ENCODE peak calls at places on chromosomes 13 and 19, in ten cellular contexts. S is A673; F is iPS-NIHi11; W is stimulated activated CD4-positive, alpha-beta T cell treated with anti-CD3 and anti-CD28 coated beads, Interleukin-12 subunit alpha, Interleukin-12 subunit beta, amount 100 ng/mL, for 24 hours; H is cardiac muscle cell; B is activated CD4-positive, alpha-beta T cell treated with anti-CD3 and anti-CD28 coated beads, Interleukin-2, amount 50 U/mL, for 1 hour; I is NCI-H2171 treated with DMSO at 0.1 percent for 48 hours; D is lower leg skin; M is left cardiac atrium; J is LHCN-M2. N is an unnamed sample.

GRCh38 chr19:38018694-38019426 is 111.9 kb downstream of the SIPA1L3 start:
- DNase-seq in S (no peak), F (no peak), W (no peak), H (no peak), B (no peak), I (no peak), D (no peak), M (no peak), J (no peak), N (no peak)

GRCh38 chr19:18972301-18972831 is 31.3 kb upstream of the HOMER3 start:
- DNase-seq in S (peak; percentile 28), F (no peak), W (no peak), H (no peak), B (no peak), I (no peak), D (no peak), M (no peak), J (no peak), N (peak; percentile 34)

GRCh38 chr13:32962342-32962741 is 53.9 kb upstream of the KL start:
- DNase-seq in S (no peak), F (no peak), W (no peak), H (no peak), B (no peak), I (peak; percentile 19), D (no peak), M (no peak), J (no peak), N (no peak)

GRCh38 chr19:18848860-18849661 is 17.3 kb downstream of the UPF1 start:
- DNase-seq in S (no peak), F (no peak), W (no peak), H (no peak), B (no peak), I (no peak), D (peak; percentile 90), M (peak; percentile 79), J (no peak), N (peak; percentile 74)

GRCh38 chr19:48186541-48186991 is 16.1 kb downstream of the ZSWIM9 start:
- DNase-seq in S (no peak), F (no peak), W (no peak), H (no peak), B (no peak), I (peak; percentile 72), D (peak; percentile 63), M (no peak), J (no peak), N (no peak)

GRCh38 chr19:41957838-41958366 is 1.2 kb downstream of the RABAC1 start:
- DNase-seq in S (peak; percentile 86), F (peak; percentile 91), W (no peak), H (peak; percentile 84), B (no peak), I (peak; percentile 69), D (no peak), M (peak; percentile 69), J (peak; percentile 79), N (peak; percentile 72)

GRCh38 chr19:44789943-44790467 is 12.3 kb downstream of the CBLC start:
- DNase-seq in S (no peak), F (no peak), W (no peak), H (no peak), B (no peak), I (no peak), D (no peak), M (no peak), J (no peak), N (no peak)

GRCh38 chr13:114146629-114147028 is 14.2 kb upstream of the RASA3 start:
- DNase-seq in S (no peak), F (peak; percentile 77), W (no peak), H (peak; percentile 45), B (no peak), I (no peak), D (peak; percentile 81), M (no peak), J (no peak), N (no peak)

GRCh38 chr19:14361824-14362223 is 19.4 kb upstream of the ADGRE5 start:
- DNase-seq in S (peak; percentile 71), F (no peak), W (no peak), H (peak; percentile 29), B (no peak), I (peak; percentile 13), D (no peak), M (no peak), J (peak; percentile 14), N (no peak)